ENCODE peak calls at places on chromosomes 16 and 17, in four cellular contexts. D is prostate gland, P is body of pancreas, O is K562. H is an unnamed sample.

GRCh38 chr17:81976332-81977210 is 858 bp upstream of the ASPSCR1 start:
- DNase-seq in O (peak; percentile 32), P (peak; percentile 74), D (no peak), H (peak; percentile 64)

GRCh38 chr17:75909051-75909811 is 4.5 kb upstream of the MRPL38 start:
- DNase-seq in O (no peak), P (peak; percentile 65), D (peak; percentile 50), H (no peak)

GRCh38 chr17:82171750-82172375 is 40.8 kb downstream of the CCDC57 start:
- DNase-seq in O (no peak), D (no peak), P (no peak), H (no peak)

GRCh38 chr17:35028531-35029262 is 34.8 kb downstream of the RFFL start:
- DNase-seq in P (no peak), O (no peak), D (no peak), H (no peak)

GRCh38 chr17:44102845-44103622 is 20.4 kb downstream of the HDAC5 start:
- DNase-seq in O (peak; percentile 36), P (no peak), D (no peak), H (no peak)

GRCh38 chr16:85425061-85425662 is 188.0 kb upstream of the GSE1 start:
- DNase-seq in O (no peak), D (no peak), P (peak; percentile 5), H (peak; percentile 30)

GRCh38 chr16:88866151-88866920 is at the start of gene PABPN1L:
- DNase-seq in O (no peak), P (peak; percentile 53), D (no peak), H (no peak)

GRCh38 chr16:51409001-51409675 is 258.1 kb upstream of the SALL1 start:
- DNase-seq in O (no peak), D (no peak), P (peak; percentile 33), H (no peak)

GRCh38 chr16:88856122-88856827 is 472 bp downstream of the GALNS start:
- DNase-seq in D (peak; percentile 14), O (no peak), P (no peak), H (peak; percentile 65)

GRCh38 chr17:38511126-38512108 is 83.2 kb downstream of the ARHGAP23 start:
- DNase-seq in P (no peak), D (no peak), O (no peak), H (peak; percentile 61)

GRCh38 chr17:82227629-82228277 is 1.1 kb upstream of the SLC16A3 start:
- DNase-seq in O (no peak), P (no peak), D (no peak), H (no peak)

GRCh38 chr17:73030995-73031394 is 61.5 kb downstream of the SLC39A11 start:
- DNase-seq in D (no peak), P (no peak), O (no peak), H (no peak)

GRCh38 chr16:85662036-85662812 is 26.5 kb downstream of the GINS2 start:
- DNase-seq in D (no peak), P (no peak), O (no peak), H (no peak)

GRCh38 chr17:72556944-72557826 is 436.4 kb downstream of the SOX9 start:
- DNase-seq in O (peak; percentile 73), P (peak; percentile 83), D (peak; percentile 65), H (peak; percentile 44)

GRCh38 chr16:48408688-48409087 is 23.5 kb upstream of the SIAH1 start:
- DNase-seq in D (no peak), P (peak; percentile 29), O (no peak), H (no peak)

GRCh38 chr16:53958481-53958880 is 254.5 kb downstream of the FTO start:
- DNase-seq in O (no peak), D (no peak), P (no peak), H (no peak)

GRCh38 chr16:85524630-85525463 is 88.3 kb upstream of the GSE1 start:
- DNase-seq in D (no peak), P (peak; percentile 47), O (no peak), H (no peak)

GRCh38 chr16:67543582-67543981 is 15.0 kb downstream of the RIPOR1 start:
- DNase-seq in D (no peak), O (no peak), P (no peak), H (no peak)

GRCh38 chr16:454397-454940 is 29.0 kb downstream of the RAB11FIP3 start:
- DNase-seq in D (no peak), P (no peak), O (no peak), H (no peak)

GRCh38 chr17:55351027-55351625 is 70.5 kb downstream of the MMD start:
- DNase-seq in O (no peak), P (no peak), D (no peak), H (no peak)

GRCh38 chr17:20256144-20256543 is 211.2 kb downstream of the LGALS9B start:
- DNase-seq in D (no peak), O (no peak), P (no peak), H (no peak)

GRCh38 chr16:11550651-11551498 is 35.8 kb downstream of the LITAF start:
- DNase-seq in P (no peak), O (no peak), D (no peak), H (no peak)

GRCh38 chr17:79053251-79053925 is 21.2 kb upstream of the ENGASE start:
- DNase-seq in P (no peak), O (no peak), D (no peak), H (no peak)

GRCh38 chr16:11672206-11673090 is 4.2 kb downstream of the SNN start:
- DNase-seq in P (no peak), D (no peak), O (no peak), H (no peak)

GRCh38 chr17:42413464-42414040 is 9.5 kb downstream of the CAVIN1 start:
- DNase-seq in O (no peak), D (no peak), P (no peak), H (no peak)
- H3K4me1 ChIP-seq in O (peaks cover 23% of the 10 kb centered on the region), D (peaks cover 12% of the 10 kb centered on the region), P (no peaks in the 10 kb centered on the region), H (peaks cover 34% of the 10 kb centered on the region)

GRCh38 chr16:19883296-19883951 is 1.2 kb downstream of the GPRC5B start:
- DNase-seq in P (peak; percentile 52), D (no peak), O (peak; percentile 38), H (peak; percentile 66)

GRCh38 chr16:19884021-19884485 is 595 bp downstream of the GPRC5B start:
- DNase-seq in D (no peak), O (no peak), P (peak; percentile 47), H (peak; percentile 45)

GRCh38 chr16:19885456-19886060 is 910 bp upstream of the GPRC5B start:
- DNase-seq in O (no peak), D (no peak), P (peak; percentile 62), H (peak; percentile 66)

GRCh38 chr16:19886061-19886792 is 1.6 kb upstream of the GPRC5B start:
- DNase-seq in P (peak; percentile 86), D (peak; percentile 58), O (peak; percentile 56), H (peak; percentile 89)

DNA sequence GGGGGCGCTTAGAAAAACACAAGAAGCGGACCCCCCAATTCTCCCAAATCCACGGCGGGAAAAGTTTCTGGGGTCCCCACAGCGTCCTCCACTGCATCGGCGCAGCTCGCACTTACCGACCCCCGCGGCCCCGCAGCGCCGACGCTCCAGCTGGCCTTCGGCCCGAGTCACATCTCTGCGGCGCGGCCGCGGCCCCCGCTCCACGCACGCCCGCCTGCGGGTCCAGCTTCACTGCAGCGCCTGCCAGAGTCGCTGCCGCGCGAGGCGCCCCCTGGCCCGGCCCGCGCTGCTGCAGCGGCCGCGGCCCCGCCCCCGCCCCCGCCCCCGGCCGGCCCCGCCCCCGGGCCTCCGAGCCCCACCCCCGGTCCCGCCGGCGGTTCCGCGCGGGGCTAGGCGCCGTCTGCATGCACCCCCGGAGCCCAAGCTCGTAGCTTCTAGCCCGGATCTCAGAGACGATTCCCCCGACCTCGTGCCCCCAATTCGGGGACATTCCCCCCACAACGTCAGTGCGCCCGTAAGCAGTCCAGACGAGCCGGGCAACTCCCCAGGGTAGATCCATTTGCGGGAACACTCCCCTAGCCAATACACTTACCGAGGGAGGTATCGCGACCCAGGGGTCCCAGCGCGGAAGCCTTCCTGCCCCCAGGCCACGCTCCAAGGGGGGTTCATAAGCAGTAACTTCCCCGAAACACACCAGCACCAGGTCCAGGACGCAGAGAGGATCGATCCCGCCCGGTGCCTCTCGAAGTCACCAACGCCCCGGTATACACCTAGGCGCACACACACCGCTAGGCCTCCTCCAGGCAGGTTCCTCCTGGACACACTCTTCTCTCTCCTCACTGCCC is at the start of gene GPRC5B:
- DNase-seq in O (peak; percentile 80), D (peak; percentile 43), P (peak; percentile 73), H (peak; percentile 77)
- TF ChIP-seq CTCF in O (no peak), D (no peak), P (peak; percentile 38), H (no peak)

GRCh38 chr17:226108-226772 is 44.8 kb upstream of the DOC2B start:
- DNase-seq in P (no peak), O (no peak), D (no peak), H (peak; percentile 11)
- TF ChIP-seq POLR2A in P (no peak), O (no peak), D (no peak), H (no peak)

GRCh38 chr17:77320046-77320445 is 179.3 kb downstream of the SEC14L1 start:
- DNase-seq in O (no peak), D (no peak), P (peak; percentile 6), H (peak; percentile 35)
- H3K4me1 ChIP-seq in O (peaks cover 69% of the 10 kb centered on the region), D (peaks cover 32% of the 10 kb centered on the region), P (peaks cover 51% of the 10 kb centered on the region), H (peaks cover 47% of the 10 kb centered on the region)

GRCh38 chr17:27991594-27991993 is 50.9 kb upstream of the NLK start:
- DNase-seq in P (no peak), O (no peak), D (no peak), H (no peak)
- TF ChIP-seq CTCF in P (no peak), O (no peak), D (no peak), H (no peak)